ENCODE peak calls at places on chromosomes 6 and 20, in four cellular contexts. One of them, this sample, is unnamed.

GRCh38 chr6:11288065-11288464 is 55.6 kb upstream of the NEDD9 start:
- DNase-seq in hepatocyte: peak
- DNase-seq in GM12878: no peak
- DNase-seq in AG09309: no peak
- DNase-seq in this sample: no peak

GRCh38 chr20:2692036-2692885 is at the start of gene EBF4:
- DNase-seq in hepatocyte: peak
- DNase-seq in GM12878: no peak
- DNase-seq in AG09309: no peak
- DNase-seq in this sample: peak

GRCh38 chr6:165849539-165850430 is 186.7 kb upstream of the PDE10A start:
- DNase-seq in hepatocyte: no peak
- DNase-seq in GM12878: no peak
- DNase-seq in AG09309: no peak
- DNase-seq in this sample: peak

GRCh38 chr6:168007592-168008338 is 10.3 kb downstream of the KIF25 start:
- DNase-seq in hepatocyte: peak
- DNase-seq in GM12878: no peak
- DNase-seq in AG09309: peak
- DNase-seq in this sample: no peak

GRCh38 chr20:16761305-16761829 is 13.2 kb downstream of the OTOR start:
- DNase-seq in hepatocyte: peak
- DNase-seq in GM12878: peak
- DNase-seq in AG09309: peak
- DNase-seq in this sample: peak

GRCh38 chr6:55260181-55260580 is 67.1 kb upstream of the GFRAL start:
- DNase-seq in hepatocyte: no peak
- DNase-seq in GM12878: no peak
- DNase-seq in AG09309: no peak
- DNase-seq in this sample: no peak

GRCh38 chr6:6825986-6826901 is 237.7 kb downstream of the LY86 start:
- DNase-seq in hepatocyte: no peak
- DNase-seq in GM12878: peak
- DNase-seq in AG09309: no peak
- DNase-seq in this sample: peak

GRCh38 chr6:155325700-155326516 is 11.6 kb upstream of the TFB1M start:
- DNase-seq in hepatocyte: no peak
- DNase-seq in GM12878: no peak
- DNase-seq in AG09309: no peak
- DNase-seq in this sample: no peak

GRCh38 chr6:82720992-82721391 is 344.6 kb downstream of the UBE3D start:
- DNase-seq in hepatocyte: no peak
- DNase-seq in GM12878: no peak
- DNase-seq in AG09309: no peak
- DNase-seq in this sample: no peak

GRCh38 chr6:113903666-113904330 is 46.7 kb downstream of the MARCKS start:
- DNase-seq in hepatocyte: peak
- DNase-seq in GM12878: no peak
- DNase-seq in AG09309: peak
- DNase-seq in this sample: no peak

GRCh38 chr20:34368547-34368946 is 5.5 kb downstream of the ITCH start:
- DNase-seq in hepatocyte: peak
- DNase-seq in GM12878: no peak
- DNase-seq in AG09309: no peak
- DNase-seq in this sample: no peak

GRCh38 chr6:12654526-12654925 is 62.0 kb upstream of the PHACTR1 start:
- DNase-seq in hepatocyte: no peak
- DNase-seq in GM12878: no peak
- DNase-seq in AG09309: no peak
- DNase-seq in this sample: no peak

GRCh38 chr6:2959909-2960719 is 11.3 kb downstream of the SERPINB6 start:
- DNase-seq in hepatocyte: peak
- DNase-seq in GM12878: no peak
- DNase-seq in AG09309: peak
- DNase-seq in this sample: no peak

GRCh38 chr20:672975-673604 is 2.5 kb downstream of the SCRT2 start:
- DNase-seq in hepatocyte: no peak
- DNase-seq in GM12878: no peak
- DNase-seq in AG09309: no peak
- DNase-seq in this sample: peak

GRCh38 chr6:57243954-57244353 is 21.8 kb upstream of the RAB23 start:
- DNase-seq in hepatocyte: no peak
- DNase-seq in GM12878: no peak
- DNase-seq in AG09309: no peak
- DNase-seq in this sample: no peak

GRCh38 chr6:164014716-164015484 is 600.4 kb downstream of the QKI start:
- DNase-seq in hepatocyte: no peak
- DNase-seq in GM12878: no peak
- DNase-seq in AG09309: no peak
- DNase-seq in this sample: no peak

GRCh38 chr6:26536571-26537159 is 1.5 kb upstream of the HMGN4 start:
- DNase-seq in hepatocyte: peak
- DNase-seq in GM12878: no peak
- DNase-seq in AG09309: no peak
- DNase-seq in this sample: peak

GRCh38 chr6:151461673-151462072 is 9.7 kb upstream of the RMND1 start:
- DNase-seq in hepatocyte: no peak
- DNase-seq in GM12878: no peak
- DNase-seq in AG09309: no peak
- DNase-seq in this sample: no peak

GRCh38 chr20:2930538-2930937 is 57.3 kb downstream of the PTPRA start:
- DNase-seq in hepatocyte: no peak
- DNase-seq in GM12878: no peak
- DNase-seq in AG09309: no peak
- DNase-seq in this sample: no peak

GRCh38 chr6:129416337-129416990 is 293.5 kb downstream of the ARHGAP18 start:
- DNase-seq in hepatocyte: no peak
- DNase-seq in GM12878: no peak
- DNase-seq in AG09309: no peak
- DNase-seq in this sample: no peak

GRCh38 chr20:63977392-63978276 is 1.8 kb downstream of the SAMD10 start:
- DNase-seq in hepatocyte: peak
- DNase-seq in GM12878: no peak
- DNase-seq in AG09309: no peak
- DNase-seq in this sample: peak

GRCh38 chr6:26294276-26294675 is 70.7 kb upstream of the BTN3A2 start:
- DNase-seq in hepatocyte: no peak
- DNase-seq in GM12878: no peak
- DNase-seq in AG09309: no peak
- DNase-seq in this sample: no peak

GRCh38 chr6:100001915-100002388 is 7.9 kb upstream of the MCHR2 start:
- DNase-seq in hepatocyte: peak
- DNase-seq in GM12878: no peak
- DNase-seq in AG09309: peak
- DNase-seq in this sample: peak

GRCh38 chr6:8110117-8110721 is 7.9 kb upstream of the EEF1E1 start:
- DNase-seq in hepatocyte: no peak
- DNase-seq in GM12878: no peak
- DNase-seq in AG09309: no peak
- DNase-seq in this sample: no peak

GRCh38 chr6:39873439-39873838 is 60.8 kb downstream of the MOCS1 start:
- DNase-seq in hepatocyte: no peak
- DNase-seq in GM12878: no peak
- DNase-seq in AG09309: no peak
- DNase-seq in this sample: no peak

GRCh38 chr6:39876826-39877225 is 57.4 kb downstream of the MOCS1 start:
- DNase-seq in hepatocyte: no peak
- DNase-seq in GM12878: no peak
- DNase-seq in AG09309: no peak
- DNase-seq in this sample: no peak

GRCh38 chr6:39880521-39881048 is 53.7 kb downstream of the MOCS1 start:
- DNase-seq in hepatocyte: no peak
- DNase-seq in GM12878: no peak
- DNase-seq in AG09309: no peak
- DNase-seq in this sample: no peak

GRCh38 chr6:39879535-39879934 is 54.7 kb downstream of the MOCS1 start:
- DNase-seq in hepatocyte: no peak
- DNase-seq in GM12878: no peak
- DNase-seq in AG09309: no peak
- DNase-seq in this sample: no peak

GRCh38 chr6:39876111-39876510 is 58.2 kb downstream of the MOCS1 start:
- DNase-seq in hepatocyte: no peak
- DNase-seq in GM12878: no peak
- DNase-seq in AG09309: no peak
- DNase-seq in this sample: no peak
- TF ChIP-seq CTCF in hepatocyte: no peak
- TF ChIP-seq CTCF in GM12878: no peak
- TF ChIP-seq CTCF in AG09309: no peak
- TF ChIP-seq CTCF in this sample: no peak

GRCh38 chr6:28769626-28770402 is 154.0 kb downstream of the TRIM27 start:
- DNase-seq in hepatocyte: peak
- DNase-seq in GM12878: no peak
- DNase-seq in AG09309: no peak
- DNase-seq in this sample: no peak
- TF ChIP-seq CTCF in hepatocyte: peak
- TF ChIP-seq CTCF in GM12878: no peak
- TF ChIP-seq CTCF in AG09309: peak
- TF ChIP-seq CTCF in this sample: no peak

DNA sequence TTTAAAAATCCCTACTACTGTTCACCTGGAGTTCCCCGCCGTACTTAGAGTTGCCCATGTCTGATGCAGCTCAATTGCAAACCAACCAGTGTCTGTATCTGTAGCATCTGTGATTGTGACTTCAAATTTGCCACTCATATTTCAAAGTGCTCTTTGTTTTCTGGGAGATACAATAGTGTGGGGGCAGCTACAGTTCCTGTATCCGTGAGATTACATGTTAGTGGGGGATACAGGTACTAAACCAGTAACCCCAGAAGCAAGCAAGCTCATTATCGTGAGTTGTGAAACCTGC is 140.9 kb downstream of the ANKRD60 start:
- DNase-seq in hepatocyte: no peak
- DNase-seq in GM12878: no peak
- DNase-seq in AG09309: no peak
- DNase-seq in this sample: no peak
- TF ChIP-seq CTCF in hepatocyte: no peak
- TF ChIP-seq CTCF in GM12878: no peak
- TF ChIP-seq CTCF in AG09309: no peak
- TF ChIP-seq CTCF in this sample: peak

GRCh38 chr6:96468281-96468680 is 53.3 kb upstream of the UFL1 start:
- DNase-seq in hepatocyte: no peak
- DNase-seq in GM12878: no peak
- DNase-seq in AG09309: no peak
- DNase-seq in this sample: no peak

GRCh38 chr6:96468681-96469224 is 52.9 kb upstream of the UFL1 start:
- DNase-seq in hepatocyte: no peak
- DNase-seq in GM12878: no peak
- DNase-seq in AG09309: no peak
- DNase-seq in this sample: no peak

GRCh38 chr6:96467814-96468213 is 53.8 kb upstream of the UFL1 start:
- DNase-seq in hepatocyte: no peak
- DNase-seq in GM12878: no peak
- DNase-seq in AG09309: no peak
- DNase-seq in this sample: no peak

GRCh38 chr6:96466149-96466863 is 55.3 kb upstream of the UFL1 start:
- DNase-seq in hepatocyte: no peak
- DNase-seq in GM12878: no peak
- DNase-seq in AG09309: no peak
- DNase-seq in this sample: peak

GRCh38 chr6:96465321-96465903 is 56.2 kb upstream of the UFL1 start:
- DNase-seq in hepatocyte: no peak
- DNase-seq in GM12878: no peak
- DNase-seq in AG09309: no peak
- DNase-seq in this sample: peak
- TF ChIP-seq CTCF in hepatocyte: no peak
- TF ChIP-seq CTCF in GM12878: no peak
- TF ChIP-seq CTCF in AG09309: no peak
- TF ChIP-seq CTCF in this sample: no peak

DNA sequence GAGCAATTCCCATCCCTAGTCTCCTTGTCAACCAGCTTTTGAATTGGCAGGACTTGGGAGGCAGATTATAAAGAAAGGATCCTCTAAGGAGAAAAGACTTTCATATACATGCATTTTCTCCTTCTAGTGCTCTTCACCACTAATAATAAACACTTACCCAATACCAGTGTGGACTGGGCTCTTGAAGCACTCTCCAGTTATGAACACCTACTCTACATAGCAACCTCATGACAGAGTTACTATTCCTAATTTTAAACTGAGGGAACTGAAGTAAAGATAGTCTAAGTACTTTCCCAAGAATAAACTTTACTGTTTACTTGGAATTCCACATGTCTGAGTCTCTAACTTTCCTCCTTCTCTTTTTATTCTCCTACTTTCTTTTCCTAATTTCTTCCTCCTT is 4.8 kb downstream of the COL9A1 start:
- DNase-seq in hepatocyte: no peak
- DNase-seq in GM12878: no peak
- DNase-seq in AG09309: no peak
- DNase-seq in this sample: no peak
- TF ChIP-seq CTCF in hepatocyte: no peak
- TF ChIP-seq CTCF in GM12878: no peak
- TF ChIP-seq CTCF in AG09309: no peak
- TF ChIP-seq CTCF in this sample: no peak

DNA sequence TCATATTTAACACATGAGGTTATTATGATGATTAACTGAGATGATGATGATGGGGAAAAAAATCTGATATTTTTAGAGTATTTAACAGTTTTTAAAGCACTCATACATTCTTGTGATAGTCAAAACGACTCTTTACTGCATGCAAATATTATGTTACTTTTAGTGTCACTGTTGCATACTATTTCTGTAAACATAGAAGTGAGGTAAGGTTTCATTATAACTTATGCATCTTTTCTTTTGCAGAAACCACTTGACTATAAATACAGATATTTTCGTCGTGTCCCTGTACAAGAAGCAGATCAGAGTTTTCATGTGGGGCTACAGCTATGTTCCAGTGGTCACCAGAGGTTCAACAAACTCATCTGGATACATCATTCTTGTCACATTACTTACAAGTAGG is 30.1 kb downstream of the FBXO9 start:
- DNase-seq in hepatocyte: no peak
- DNase-seq in GM12878: no peak
- DNase-seq in AG09309: no peak
- DNase-seq in this sample: no peak
- TF ChIP-seq CTCF in hepatocyte: no peak
- TF ChIP-seq CTCF in GM12878: no peak
- TF ChIP-seq CTCF in AG09309: no peak
- TF ChIP-seq CTCF in this sample: no peak

DNA sequence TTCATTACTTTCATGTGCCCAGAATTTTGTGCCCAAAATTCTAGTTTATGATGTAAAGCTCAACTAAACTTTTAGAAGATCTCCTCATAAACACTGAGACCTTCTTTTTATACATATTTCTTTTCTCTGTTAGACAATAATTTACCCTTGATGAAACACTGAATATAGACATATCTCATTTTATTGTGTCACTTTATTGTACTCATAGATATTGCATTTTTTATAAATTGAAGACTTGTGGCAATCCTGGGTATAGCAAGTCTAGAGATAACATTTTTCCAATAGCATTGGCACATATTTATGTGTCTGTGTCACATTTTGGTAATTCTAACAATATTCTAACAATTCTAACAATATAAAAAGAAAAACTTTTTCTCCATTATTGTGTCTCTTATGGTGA is 74.9 kb upstream of the POU3F2 start:
- DNase-seq in hepatocyte: no peak
- DNase-seq in GM12878: no peak
- DNase-seq in AG09309: no peak
- DNase-seq in this sample: no peak
- TF ChIP-seq CTCF in hepatocyte: no peak
- TF ChIP-seq CTCF in GM12878: no peak
- TF ChIP-seq CTCF in AG09309: no peak
- TF ChIP-seq CTCF in this sample: no peak

GRCh38 chr6:127576874-127577273 is at the start of gene C6orf58:
- DNase-seq in hepatocyte: no peak
- DNase-seq in GM12878: no peak
- DNase-seq in AG09309: no peak
- DNase-seq in this sample: no peak
- TF ChIP-seq CTCF in hepatocyte: no peak
- TF ChIP-seq CTCF in GM12878: no peak
- TF ChIP-seq CTCF in AG09309: no peak
- TF ChIP-seq CTCF in this sample: no peak

This sample was measured in activated CD8-positive, alpha-beta T cell treated with anti-CD3 and anti-CD28 coated beads for 36 hours.